ENCODE peak calls at places on chromosomes 1 and 21, in four cellular contexts. T, W, V and C are unnamed samples.

GRCh38 chr1:14954210-14954609 is 199.3 kb upstream of the TMEM51 start:
- DNase-seq in T (no peak), W (no peak), V (no peak), C (no peak)

GRCh38 chr1:205285391-205286101 is 36.0 kb downstream of the NUAK2 start:
- DNase-seq in T (no peak), W (peak; percentile 32), V (peak; percentile 78), C (peak; percentile 60)

GRCh38 chr1:186143521-186143920 is 231.5 kb downstream of the TPR start:
- DNase-seq in T (no peak), W (no peak), V (no peak), C (no peak)

GRCh38 chr1:206975313-206975712 is 5.1 kb upstream of the FCAMR start:
- DNase-seq in T (no peak), W (no peak), V (no peak), C (no peak)

GRCh38 chr21:38798481-38798882 is 7.2 kb upstream of the ETS2 start:
- DNase-seq in T (no peak), W (no peak), V (no peak), C (no peak)

GRCh38 chr1:76802094-76802493 is 65.2 kb upstream of the ST6GALNAC5 start:
- DNase-seq in T (no peak), W (no peak), V (no peak), C (no peak)

GRCh38 chr1:227429447-227430359 is 111.4 kb upstream of the CDC42BPA start:
- DNase-seq in T (no peak), W (no peak), V (no peak), C (no peak)

GRCh38 chr1:81702903-81703302 is 97.8 kb upstream of the ADGRL2 start:
- DNase-seq in T (peak; percentile 46), W (no peak), V (no peak), C (no peak)

GRCh38 chr21:44696572-44696971 is 400 bp upstream of the KRTAP10-12 start:
- DNase-seq in T (no peak), W (no peak), V (no peak), C (no peak)

GRCh38 chr1:205976708-205977107 is 26.5 kb downstream of the RAB7B start:
- DNase-seq in T (no peak), W (no peak), V (no peak), C (no peak)

GRCh38 chr1:37793773-37794371 is at the start of gene MANEAL:
- DNase-seq in T (no peak), W (no peak), V (peak; percentile 85), C (peak; percentile 86)

GRCh38 chr21:36709868-36710728 is 11.2 kb downstream of the SIM2 start:
- DNase-seq in T (no peak), W (no peak), V (no peak), C (no peak)

GRCh38 chr1:85464497-85465098 is 361 bp downstream of the DDAH1 start:
- DNase-seq in T (peak; percentile 12), W (no peak), V (no peak), C (no peak)

GRCh38 chr1:229111703-229112319 is 159.1 kb upstream of the RAB4A start:
- DNase-seq in T (no peak), W (no peak), V (no peak), C (no peak)

GRCh38 chr1:149848811-149849210 is 50.6 kb upstream of the BOLA1 start:
- DNase-seq in T (no peak), W (no peak), V (peak; percentile 55), C (peak; percentile 43)

GRCh38 chr1:154263465-154264332 is 8.7 kb upstream of the HAX1 start:
- DNase-seq in T (no peak), W (no peak), V (no peak), C (no peak)

GRCh38 chr1:39187276-39188046 is 17.0 kb upstream of the MACF1 start:
- DNase-seq in T (no peak), W (no peak), V (no peak), C (no peak)

GRCh38 chr1:230507671-230508407 is 81.7 kb upstream of the PGBD5 start:
- DNase-seq in T (no peak), W (no peak), V (peak; percentile 12), C (no peak)

GRCh38 chr1:179295356-179295755 is 1.8 kb downstream of the SOAT1 start:
- DNase-seq in T (no peak), W (no peak), V (no peak), C (peak; percentile 35)